ENCODE peak calls at places on chromosomes 12 and 14, in four cellular contexts. D is MM.1S, E is psoas muscle, H is tibial nerve. K is an unnamed sample.

GRCh38 chr14:45199246-45199645 is 53.8 kb downstream of the MIS18BP1 start:
- DNase-seq in H (no peak), E (no peak), D (no peak), K (no peak)

GRCh38 chr14:69183735-69184134 is 7.6 kb upstream of the EXD2 start:
- DNase-seq in E (no peak), H (no peak), D (no peak), K (no peak)

GRCh38 chr14:51331651-51332367 is 91.8 kb downstream of the TMX1 start:
- DNase-seq in E (no peak), H (no peak), D (no peak), K (peak; percentile 73)

GRCh38 chr14:53620325-53620716 is 336.3 kb downstream of the BMP4 start:
- DNase-seq in E (no peak), H (no peak), D (no peak), K (no peak)

GRCh38 chr12:69470189-69471094 is at the start of gene FRS2:
- DNase-seq in E (peak; percentile 95), H (peak; percentile 86), D (peak; percentile 84), K (peak; percentile 95)

GRCh38 chr12:29844667-29845066 is 60.9 kb upstream of the TMTC1 start:
- DNase-seq in D (no peak), E (no peak), H (no peak), K (no peak)

GRCh38 chr12:97960741-97961608 is 498.4 kb downstream of the RMST start:
- DNase-seq in H (peak; percentile 17), E (no peak), D (peak; percentile 51), K (peak; percentile 24)

GRCh38 chr14:105445290-105445689 is 25.7 kb downstream of the MTA1 start:
- DNase-seq in H (no peak), E (no peak), D (no peak), K (no peak)

GRCh38 chr12:42144174-42144423 is 575 bp downstream of the GXYLT1 start:
- DNase-seq in D (no peak), H (no peak), E (peak; percentile 71), K (peak; percentile 23)

GRCh38 chr14:103427485-103428443 is 42.5 kb downstream of the MARK3 start:
- DNase-seq in E (no peak), H (no peak), D (no peak), K (no peak)

GRCh38 chr12:113403435-113404415 is at the start of gene SDS:
- DNase-seq in H (peak; percentile 35), D (no peak), E (no peak), K (no peak)

GRCh38 chr14:104145826-104146642 is 7.6 kb downstream of the KIF26A start:
- DNase-seq in E (peak; percentile 48), H (no peak), D (no peak), K (peak; percentile 3)

GRCh38 chr12:106234513-106234912 is 13.3 kb downstream of the CKAP4 start:
- DNase-seq in E (no peak), H (no peak), D (no peak), K (no peak)

GRCh38 chr12:105076098-105076497 is 8.2 kb downstream of the ALDH1L2 start:
- DNase-seq in H (no peak), E (no peak), D (no peak), K (no peak)

GRCh38 chr12:102948941-102949352 is 8.5 kb upstream of the ASCL1 start:
- DNase-seq in H (peak; percentile 66), E (no peak), D (peak; percentile 41), K (peak; percentile 59)

GRCh38 chr12:47591795-47592194 is 114.0 kb downstream of the RPAP3 start:
- DNase-seq in D (no peak), E (no peak), H (no peak), K (peak; percentile 43)

GRCh38 chr14:31265701-31266398 is 58.3 kb upstream of the HECTD1 start:
- DNase-seq in E (no peak), D (no peak), H (no peak), K (no peak)

GRCh38 chr14:22185191-22185590 is 403.8 kb downstream of the DAD1 start:
- DNase-seq in H (no peak), E (no peak), D (no peak), K (no peak)

GRCh38 chr12:65596514-65597010 is 227.7 kb upstream of the HMGA2 start:
- DNase-seq in D (no peak), E (no peak), H (no peak), K (no peak)

GRCh38 chr12:130053641-130054040 is 108.6 kb upstream of the FZD10 start:
- DNase-seq in H (no peak), E (no peak), D (no peak), K (peak; percentile 50)

GRCh38 chr12:45674583-45674982 is 54.9 kb upstream of the ARID2 start:
- DNase-seq in E (no peak), D (no peak), H (peak; percentile 23), K (no peak)

GRCh38 chr12:89621511-89621910 is 87.1 kb downstream of the ATP2B1 start:
- DNase-seq in E (no peak), D (no peak), H (no peak), K (no peak)

GRCh38 chr14:28243600-28243999 is 523.0 kb upstream of the FOXG1 start:
- DNase-seq in H (no peak), D (no peak), E (no peak), K (no peak)

GRCh38 chr12:110317921-110318320 is 36.9 kb downstream of the ATP2A2 start:
- DNase-seq in D (no peak), E (no peak), H (no peak), K (no peak)

GRCh38 chr12:98532687-98533304 is 17.4 kb downstream of the TMPO start:
- DNase-seq in E (no peak), H (no peak), D (peak; percentile 31), K (no peak)

GRCh38 chr12:3493225-3494049 is 2.4 kb downstream of the PRMT8 start:
- DNase-seq in H (no peak), D (no peak), E (peak; percentile 61), K (peak; percentile 31)
- TF ChIP-seq CTCF in H (no peak), D (no peak), E (no peak), K (no peak)

GRCh38 chr12:120247183-120247582 is 18.3 kb downstream of the PXN start:
- DNase-seq in E (peak; percentile 53), H (no peak), D (no peak), K (no peak)
- H3K27ac ChIP-seq in E (peak overlapping the region; percentile 75), H (peak overlapping the region; percentile 55), D (no peak overlapping the region), K (no peak overlapping the region)

DNA sequence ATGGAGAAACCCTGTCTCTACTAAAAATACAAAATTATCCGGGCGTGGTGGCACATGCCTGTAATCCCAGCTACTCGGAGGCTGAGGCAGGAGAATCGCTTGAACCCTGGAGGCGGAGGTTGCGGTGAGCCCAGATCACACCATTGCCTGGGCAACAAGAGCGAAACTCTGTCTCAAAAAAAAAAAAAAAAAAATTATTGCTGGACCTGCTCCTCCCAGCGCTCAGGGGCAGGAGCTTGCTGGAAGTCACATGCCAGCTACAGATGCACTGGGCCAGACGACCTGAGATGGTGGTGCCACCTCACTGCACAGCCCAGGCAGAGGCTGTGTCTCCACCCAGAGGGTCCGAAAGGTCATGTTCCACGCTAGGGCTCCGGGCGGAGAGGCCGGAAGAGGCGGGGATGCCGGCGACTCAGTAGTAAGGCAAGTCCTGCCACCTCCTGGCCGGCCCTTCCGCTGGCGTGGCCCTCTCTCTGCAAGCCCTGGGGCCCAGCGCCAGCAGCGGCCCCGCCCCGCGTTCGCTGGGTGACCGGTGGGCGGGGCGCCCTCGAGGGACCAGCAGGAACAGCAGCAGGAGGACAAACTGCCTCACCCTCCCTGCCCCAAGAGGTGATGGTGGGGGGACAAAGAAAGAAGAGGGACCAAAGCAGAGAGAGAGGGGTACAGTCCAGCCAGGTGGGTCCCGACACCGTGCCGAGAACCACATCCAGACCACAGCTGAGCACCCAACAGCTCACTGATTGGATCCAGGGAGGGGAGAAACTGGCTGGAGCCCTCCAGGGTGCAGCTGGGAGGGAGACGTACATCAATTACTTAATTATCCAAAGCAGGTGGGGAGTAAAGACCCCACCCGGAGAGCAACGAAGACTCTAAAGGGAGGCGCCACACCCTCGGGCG is 3.6 kb upstream of the RHOF start:
- DNase-seq in D (no peak), E (peak; percentile 98), H (peak; percentile 83), K (peak; percentile 94)
- TF ChIP-seq CTCF in D (no peak), E (peak; percentile 41), H (peak; percentile 73), K (peak; percentile 43)

GRCh38 chr12:100953677-100954076 is 159.1 kb downstream of the ANO4 start:
- DNase-seq in E (no peak), D (no peak), H (no peak), K (no peak)

GRCh38 chr12:100955139-100955538 is 160.6 kb downstream of the ANO4 start:
- DNase-seq in D (no peak), E (no peak), H (no peak), K (no peak)

GRCh38 chr12:100956311-100956852 is 161.8 kb downstream of the ANO4 start:
- DNase-seq in H (no peak), D (peak; percentile 28), E (no peak), K (no peak)

GRCh38 chr12:100953217-100953616 is 158.6 kb downstream of the ANO4 start:
- DNase-seq in E (no peak), H (no peak), D (peak; percentile 80), K (no peak)

GRCh38 chr12:100954118-100954517 is 159.5 kb downstream of the ANO4 start:
- DNase-seq in H (no peak), D (no peak), E (no peak), K (no peak)
- H3K27ac ChIP-seq in H (no peak overlapping the region), D (no peak overlapping the region), E (no peak overlapping the region), K (no peak overlapping the region)

GRCh38 chr14:26730929-26731618 is 133.2 kb upstream of the NOVA1 start:
- DNase-seq in H (no peak), D (no peak), E (peak; percentile 33), K (peak; percentile 57)
- TF ChIP-seq CTCF in H (no peak), D (no peak), E (no peak), K (peak; percentile 44)

DNA sequence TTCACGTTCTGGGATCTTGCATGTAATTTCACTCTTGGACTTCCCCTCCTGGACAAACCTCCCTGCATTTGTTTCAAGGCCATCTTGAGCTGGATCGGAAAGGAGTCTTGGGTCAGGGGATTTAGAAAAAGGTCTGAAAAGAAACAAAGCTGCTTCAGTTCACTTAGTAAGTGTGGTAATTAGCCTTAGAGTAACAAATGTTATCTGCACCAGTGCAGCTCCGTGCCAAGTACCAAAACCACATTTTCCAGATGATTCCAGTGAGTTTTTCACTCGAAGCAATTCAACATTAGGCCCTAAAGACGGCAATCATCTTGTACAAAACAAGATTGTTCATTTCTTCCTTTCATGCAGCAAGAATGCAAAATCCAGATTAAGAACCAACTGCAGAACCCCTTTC is 39.5 kb upstream of the ATXN2 start:
- DNase-seq in H (no peak), D (no peak), E (no peak), K (no peak)
- H3K27ac ChIP-seq in H (no peak overlapping the region), D (no peak overlapping the region), E (no peak overlapping the region), K (no peak overlapping the region)

GRCh38 chr14:25121342-25122129 is 71.6 kb upstream of the STXBP6 start:
- DNase-seq in H (no peak), D (no peak), E (no peak), K (no peak)
- TF ChIP-seq CTCF in H (no peak), D (no peak), E (no peak), K (no peak)

K was measured in WERI-Rb-1.